ENCODE peak calls at places on chromosome 22, in eight cellular contexts. R is thyroid gland; O is coronary artery; P is CD4-positive, CD25-positive, alpha-beta regulatory T cell; D is A549; C is transverse colon; Q is astrocyte of the cerebellum; N is mucosa of descending colon. G is an unnamed sample.

GRCh38 chr22:41892721-41893120 is 22.2 kb downstream of the SHISA8 start:
- DNase-seq in R (no peak), O (no peak), P (no peak), D (no peak), C (no peak), Q (no peak), N (no peak), G (no peak)

GRCh38 chr22:47030881-47031627 is 268.6 kb downstream of the TBC1D22A start:
- DNase-seq in R (no peak), O (no peak), P (no peak), D (no peak), C (peak), Q (no peak), N (peak), G (no peak)

GRCh38 chr22:50581031-50581949 is 1.4 kb downstream of the CHKB start:
- DNase-seq in R (no peak), O (no peak), P (no peak), D (no peak), C (no peak), Q (no peak), N (no peak), G (no peak)

GRCh38 chr22:42887523-42888507 is 30.7 kb upstream of the ARFGAP3 start:
- DNase-seq in R (no peak), O (no peak), P (no peak), D (no peak), C (peak), Q (no peak), N (peak), G (peak)

GRCh38 chr22:27572267-27572666 is 229.3 kb downstream of the MN1 start:
- DNase-seq in R (no peak), O (no peak), P (no peak), D (no peak), C (no peak), Q (no peak), N (no peak), G (no peak)

GRCh38 chr22:49965291-49966040 is 4.9 kb downstream of the PIM3 start:
- DNase-seq in R (peak), O (peak), P (no peak), D (no peak), C (peak), Q (no peak), N (peak), G (no peak)

GRCh38 chr22:27892811-27893210 is 26.2 kb downstream of the PITPNB start:
- DNase-seq in R (no peak), O (no peak), P (no peak), D (no peak), C (no peak), Q (no peak), N (no peak), G (no peak)

GRCh38 chr22:29030016-29030617 is 31.5 kb downstream of the C22orf31 start:
- DNase-seq in R (no peak), O (no peak), P (no peak), D (no peak), C (no peak), Q (peak), N (no peak), G (no peak)

GRCh38 chr22:46328066-46328465 is 7.4 kb upstream of the TRMU start:
- DNase-seq in R (no peak), O (no peak), P (no peak), D (no peak), C (no peak), Q (no peak), N (no peak), G (no peak)

GRCh38 chr22:50190182-50190951 is 4.7 kb downstream of the TRABD start:
- DNase-seq in R (peak), O (no peak), P (peak), D (peak), C (peak), Q (no peak), N (peak), G (peak)

GRCh38 chr22:49600452-49600847 is 227.2 kb downstream of the BRD1 start:
- DNase-seq in R (no peak), O (no peak), P (no peak), D (no peak), C (no peak), Q (no peak), N (no peak), G (no peak)

GRCh38 chr22:44676441-44677298 is 25.3 kb upstream of the PRR5 start:
- DNase-seq in R (no peak), O (no peak), P (peak), D (peak), C (peak), Q (no peak), N (peak), G (no peak)

GRCh38 chr22:28953399-28953798 is 70.0 kb downstream of the ZNRF3 start:
- DNase-seq in R (no peak), O (no peak), P (no peak), D (no peak), C (no peak), Q (no peak), N (no peak), G (no peak)

GRCh38 chr22:49203863-49204598 is 623.6 kb downstream of the BRD1 start:
- DNase-seq in R (no peak), O (peak), P (no peak), D (no peak), C (no peak), Q (no peak), N (peak), G (no peak)

GRCh38 chr22:25564320-25564978 is at the start of gene GRK3:
- DNase-seq in R (peak), O (peak), P (peak), D (peak), C (peak), Q (no peak), N (peak), G (no peak)

GRCh38 chr22:30398685-30399680 is 2.2 kb downstream of the SEC14L2 start:
- DNase-seq in R (no peak), O (no peak), P (no peak), D (no peak), C (no peak), Q (no peak), N (no peak), G (no peak)
- H3K4me3 ChIP-seq in R (no peak), O (peak), P (no peak), D (no peak), C (no peak), Q (peak), N (no peak), G (peak)

DNA sequence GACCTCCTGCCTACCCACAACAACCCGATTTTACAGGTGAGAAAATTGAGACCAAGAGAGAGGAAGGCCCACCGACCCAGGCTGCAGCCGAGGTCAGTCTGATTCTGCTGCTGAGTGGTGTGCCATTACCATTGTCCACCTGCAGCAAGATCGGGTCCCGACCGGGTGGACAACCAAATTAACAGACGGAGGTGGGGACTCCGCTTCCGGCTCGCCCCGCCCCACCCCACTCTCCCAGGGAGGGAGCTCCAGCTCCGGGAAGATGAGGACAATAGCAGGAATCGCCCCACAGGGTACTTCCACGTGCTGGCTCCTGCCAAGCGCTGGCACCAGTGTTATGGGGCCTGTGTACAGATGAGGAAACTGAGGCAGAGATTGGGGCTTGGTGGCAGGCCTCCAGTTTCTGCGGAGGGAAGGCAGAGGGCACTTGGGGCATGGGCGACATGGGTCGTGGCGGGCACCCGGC is 425 bp upstream of the KDELR3 start:
- DNase-seq in R (no peak), O (no peak), P (no peak), D (no peak), C (peak), Q (no peak), N (peak), G (no peak)
- H3K4me3 ChIP-seq in R (no peak), O (peak), P (no peak), D (peak), C (peak), Q (peak), N (no peak), G (peak)

GRCh38 chr22:20751185-20751851 is 22.6 kb upstream of the SERPIND1 start:
- DNase-seq in R (peak), O (no peak), P (no peak), D (no peak), C (no peak), Q (no peak), N (no peak), G (no peak)

GRCh38 chr22:20748820-20749428 is 25.0 kb upstream of the SERPIND1 start:
- DNase-seq in R (peak), O (no peak), P (no peak), D (no peak), C (no peak), Q (peak), N (peak), G (no peak)

GRCh38 chr22:20749453-20749852 is 24.5 kb upstream of the SERPIND1 start:
- DNase-seq in R (peak), O (no peak), P (no peak), D (no peak), C (no peak), Q (no peak), N (peak), G (no peak)

GRCh38 chr22:20752104-20752741 is 21.7 kb upstream of the SERPIND1 start:
- DNase-seq in R (no peak), O (no peak), P (no peak), D (no peak), C (no peak), Q (no peak), N (no peak), G (no peak)

GRCh38 chr22:20750461-20751184 is 23.3 kb upstream of the SERPIND1 start:
- DNase-seq in R (peak), O (no peak), P (no peak), D (peak), C (peak), Q (peak), N (no peak), G (peak)
- H3K4me3 ChIP-seq in R (no peak), O (no peak), P (no peak), D (no peak), C (no peak), Q (no peak), N (no peak), G (no peak)

DNA sequence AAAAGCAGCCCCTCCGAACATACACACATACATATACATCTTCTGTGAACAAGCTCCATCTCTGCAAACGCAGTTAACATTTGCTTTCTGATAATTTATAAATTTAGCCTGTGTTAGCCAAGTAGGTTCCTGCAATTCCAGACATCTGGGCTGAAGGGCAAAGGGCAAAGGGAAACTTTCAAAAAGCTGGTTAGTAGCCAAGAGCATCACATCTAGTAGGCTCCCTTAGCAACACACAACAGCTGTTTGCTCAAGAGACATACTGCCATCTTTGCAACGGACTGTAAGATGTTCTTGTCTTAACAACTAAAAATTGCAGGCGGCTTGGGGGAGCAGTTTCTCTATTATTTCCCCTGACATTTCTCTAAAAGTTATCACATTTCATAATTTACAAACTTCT is 134.9 kb downstream of the RBFOX2 start:
- DNase-seq in R (no peak), O (no peak), P (no peak), D (no peak), C (no peak), Q (no peak), N (no peak), G (no peak)
- H3K4me3 ChIP-seq in R (no peak), O (peak), P (no peak), D (no peak), C (peak), Q (no peak), N (no peak), G (no peak)

DNA sequence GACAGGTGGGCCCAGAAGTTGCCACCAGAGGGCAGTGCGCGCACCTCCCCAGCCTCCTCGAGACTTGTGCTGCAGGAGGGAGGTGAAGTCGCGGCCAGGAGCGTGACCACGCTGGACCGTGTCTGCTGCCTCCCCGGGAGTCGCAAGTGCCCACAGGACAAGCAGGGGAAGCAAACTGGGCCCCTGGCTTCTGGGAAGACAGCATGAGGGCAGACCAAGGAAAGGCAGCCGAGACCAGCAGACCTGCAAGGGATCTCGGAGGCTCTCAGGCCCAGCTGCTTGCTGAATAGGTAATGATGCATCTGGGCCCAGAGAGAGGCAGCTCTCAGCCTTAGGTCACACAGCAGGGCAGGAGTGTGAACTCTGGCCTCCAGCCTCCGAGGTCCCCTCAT is 17.0 kb upstream of the IL2RB start:
- DNase-seq in R (peak), O (peak), P (peak), D (peak), C (peak), Q (peak), N (peak), G (no peak)
- H3K4me3 ChIP-seq in R (no peak), O (peak), P (peak), D (peak), C (no peak), Q (no peak), N (no peak), G (no peak)

GRCh38 chr22:17710023-17710422 is 64.2 kb downstream of the BID start:
- DNase-seq in R (no peak), O (no peak), P (no peak), D (no peak), C (no peak), Q (no peak), N (no peak), G (no peak)
- H3K4me3 ChIP-seq in R (no peak), O (no peak), P (no peak), D (no peak), C (no peak), Q (no peak), N (no peak), G (no peak)

GRCh38 chr22:30266445-30267381 is at the start of gene OSM:
- DNase-seq in R (no peak), O (no peak), P (peak), D (no peak), C (peak), Q (no peak), N (peak), G (no peak)

GRCh38 chr22:30265131-30265720 is 1.4 kb downstream of the OSM start:
- DNase-seq in R (no peak), O (no peak), P (no peak), D (no peak), C (no peak), Q (no peak), N (no peak), G (no peak)

GRCh38 chr22:30263883-30264282 is 2.8 kb downstream of the OSM start:
- DNase-seq in R (no peak), O (no peak), P (no peak), D (no peak), C (no peak), Q (no peak), N (no peak), G (no peak)

GRCh38 chr22:30267382-30268302 is 991 bp upstream of the OSM start:
- DNase-seq in R (no peak), O (no peak), P (peak), D (no peak), C (no peak), Q (no peak), N (peak), G (no peak)

GRCh38 chr22:30265851-30266444 is 703 bp downstream of the OSM start:
- DNase-seq in R (no peak), O (no peak), P (peak), D (no peak), C (peak), Q (no peak), N (peak), G (no peak)
- H3K4me3 ChIP-seq in R (no peak), O (peak), P (peak), D (no peak), C (peak), Q (no peak), N (no peak), G (no peak)

G was measured in retinal pigment epithelial cell.